ENCODE peak calls at places on chromosomes 3 and 15, in four cellular contexts. K is mammary epithelial cell, N is A549, P is choroid plexus epithelial cell. Y is an unnamed sample.
A peak's percentile ranks its signal among the peaks of the same experiment; 100 is the strongest.

GRCh38 chr3:40971191-40972168 is 227.8 kb upstream of the CTNNB1 start:
- DNase-seq in K (peak; percentile 99), P (peak; percentile 100), N (peak; percentile 94), Y (peak; percentile 56)

GRCh38 chr3:156633335-156633734 is 41.1 kb upstream of the TIPARP start:
- DNase-seq in K (no peak), N (no peak), P (peak; percentile 75), Y (peak; percentile 91)

GRCh38 chr3:115683773-115684172 is 60.5 kb downstream of the GAP43 start:
- DNase-seq in P (no peak), K (no peak), N (no peak), Y (no peak)

GRCh38 chr3:164604687-164605086 is 473.6 kb downstream of the SI start:
- DNase-seq in P (no peak), K (no peak), N (no peak), Y (no peak)

GRCh38 chr15:100998630-100999029 is 79.5 kb downstream of the LRRK1 start:
- DNase-seq in P (no peak), N (no peak), K (no peak), Y (no peak)

GRCh38 chr15:76368135-76368588 is 31.6 kb downstream of the ISL2 start:
- DNase-seq in N (no peak), K (no peak), P (no peak), Y (no peak)

GRCh38 chr3:80086426-80086825 is 318.6 kb upstream of the ROBO1 start:
- DNase-seq in P (no peak), K (no peak), N (no peak), Y (no peak)

GRCh38 chr3:37996785-37997301 is 6.3 kb downstream of the VILL start:
- DNase-seq in K (peak; percentile 75), P (peak; percentile 89), N (peak; percentile 86), Y (peak; percentile 66)

GRCh38 chr3:121269389-121269788 is 276.4 kb downstream of the POLQ start:
- DNase-seq in K (no peak), N (no peak), P (no peak), Y (no peak)

GRCh38 chr15:39127925-39128617 is 452.8 kb upstream of the THBS1 start:
- DNase-seq in N (peak; percentile 96), K (peak; percentile 82), P (peak; percentile 94), Y (peak; percentile 88)

GRCh38 chr3:163547045-163547692 is 1531.1 kb downstream of the SI start:
- DNase-seq in P (no peak), K (no peak), N (no peak), Y (no peak)

GRCh38 chr15:60115579-60116415 is 111.7 kb downstream of the FOXB1 start:
- DNase-seq in P (peak; percentile 27), N (no peak), K (peak; percentile 36), Y (no peak)

GRCh38 chr15:28012231-28012630 is 86.9 kb downstream of the OCA2 start:
- DNase-seq in P (no peak), N (no peak), K (no peak), Y (no peak)

GRCh38 chr15:64558460-64559179 is 98.2 kb downstream of the ZNF609 start:
- DNase-seq in P (no peak), N (no peak), K (no peak), Y (no peak)

GRCh38 chr3:141815667-141816066 is 52.5 kb downstream of the GRK7 start:
- DNase-seq in K (no peak), N (no peak), P (no peak), Y (no peak)

GRCh38 chr3:195546130-195546560 is 3.0 kb upstream of the PPP1R2 start:
- DNase-seq in P (peak; percentile 65), K (peak; percentile 96), N (peak; percentile 60), Y (peak; percentile 86)

GRCh38 chr3:175129126-175129525 is 270.0 kb downstream of the NAALADL2 start:
- DNase-seq in K (peak; percentile 55), N (no peak), P (no peak), Y (no peak)

GRCh38 chr3:142649996-142650693 is 54.0 kb downstream of the PLS1 start:
- DNase-seq in P (peak; percentile 45), N (no peak), K (no peak), Y (no peak)

GRCh38 chr3:196686436-196686835 is 25.6 kb downstream of the CEP19 start:
- DNase-seq in N (no peak), P (peak; percentile 59), K (no peak), Y (no peak)

GRCh38 chr3:123096701-123097100 is 29.9 kb downstream of the PDIA5 start:
- DNase-seq in K (no peak), P (peak; percentile 50), N (no peak), Y (peak; percentile 75)

GRCh38 chr3:12994357-12994606 is 78.9 kb downstream of the IQSEC1 start:
- DNase-seq in P (no peak), K (no peak), N (peak; percentile 21), Y (peak; percentile 37)

GRCh38 chr3:38604246-38604645 is 45.2 kb downstream of the SCN5A start:
- DNase-seq in N (no peak), K (no peak), P (no peak), Y (no peak)

GRCh38 chr3:113695426-113695817 is 1.0 kb downstream of the USF3 start:
- DNase-seq in P (peak; percentile 50), K (no peak), N (no peak), Y (peak; percentile 41)

GRCh38 chr15:52857937-52858336 is 67.8 kb upstream of the ONECUT1 start:
- DNase-seq in P (peak; percentile 9), K (peak; percentile 3), N (peak; percentile 13), Y (no peak)

GRCh38 chr3:150995510-150995909 is 23.0 kb upstream of the CLRN1 start:
- DNase-seq in K (no peak), N (no peak), P (no peak), Y (no peak)

GRCh38 chr3:124562769-124563168 is 167.5 kb upstream of the UMPS start:
- DNase-seq in N (no peak), P (no peak), K (no peak), Y (no peak)

GRCh38 chr15:60223161-60223560 is 174.6 kb downstream of the ANXA2 start:
- DNase-seq in P (no peak), K (no peak), N (no peak), Y (no peak)

GRCh38 chr15:25175789-25176615 is 221.2 kb downstream of the SNRPN start:
- DNase-seq in P (no peak), N (no peak), K (no peak), Y (no peak)

GRCh38 chr3:189386739-189387138 is 215.0 kb downstream of the TPRG1 start:
- DNase-seq in P (no peak), K (no peak), N (no peak), Y (no peak)

GRCh38 chr3:54963621-54964020 is 35.8 kb upstream of the LRTM1 start:
- DNase-seq in K (no peak), N (no peak), P (no peak), Y (no peak)

GRCh38 chr3:403826-404225 is 207.3 kb downstream of the CHL1 start:
- DNase-seq in N (no peak), P (no peak), K (no peak), Y (no peak)

GRCh38 chr15:101252836-101253235 is 988 bp upstream of the CHSY1 start:
- DNase-seq in P (no peak), K (no peak), N (no peak), Y (no peak)

GRCh38 chr15:78298983-78299301 is 467 bp downstream of the SKIC8 start:
- DNase-seq in N (no peak), P (peak; percentile 48), K (no peak), Y (peak; percentile 38)

GRCh38 chr15:62739082-62739481 is 303.5 kb upstream of the TPM1 start:
- DNase-seq in N (peak; percentile 51), P (no peak), K (peak; percentile 97), Y (peak; percentile 45)

GRCh38 chr3:56467801-56468183 is 475 bp downstream of the ERC2 start:
- DNase-seq in K (no peak), P (no peak), N (no peak), Y (no peak)

GRCh38 chr3:171967137-171967783 is 72.1 kb upstream of the FNDC3B start:
- DNase-seq in P (peak; percentile 72), N (peak; percentile 92), K (peak; percentile 62), Y (peak; percentile 94)

GRCh38 chr3:107208100-107208499 is 169.1 kb upstream of the CCDC54 start:
- DNase-seq in K (peak; percentile 93), P (peak; percentile 99), N (peak; percentile 49), Y (peak; percentile 97)

GRCh38 chr3:194142156-194142910 is 6.4 kb downstream of the HES1 start:
- DNase-seq in N (no peak), P (peak; percentile 71), K (no peak), Y (no peak)
- H3K4me3 ChIP-seq in N (peak overlapping the region; percentile 47), P (no peak overlapping the region), K (no peak overlapping the region), Y (peak overlapping the region; percentile 42)

DNA sequence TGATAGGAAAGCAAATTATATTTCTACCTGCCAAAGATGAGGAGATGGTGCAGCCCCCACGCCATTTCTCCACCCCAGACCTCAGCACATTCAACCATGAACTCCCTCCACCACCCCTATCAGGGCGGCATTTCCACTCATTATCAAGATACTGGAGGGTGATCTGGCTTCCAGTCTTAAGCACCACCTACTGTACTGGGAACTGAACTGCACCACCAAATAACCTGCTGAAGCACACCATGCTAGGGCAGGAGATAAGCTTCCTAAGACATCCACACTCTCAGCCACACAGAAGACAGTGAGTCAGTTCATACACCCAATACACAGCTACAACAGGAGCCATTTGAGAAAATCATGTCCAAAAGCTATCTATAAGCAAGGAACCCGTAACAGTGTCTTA is 98.8 kb downstream of the FGF7 start:
- DNase-seq in P (peak; percentile 65), K (peak; percentile 29), N (peak; percentile 5), Y (peak; percentile 18)
- TF ChIP-seq CTCF in P (peak; percentile 63), K (peak; percentile 26), N (no peak), Y (no peak)

GRCh38 chr3:70981252-70981933 is 602.1 kb downstream of the FOXP1 start:
- DNase-seq in N (no peak), P (no peak), K (no peak), Y (no peak)

GRCh38 chr3:70979983-70980645 is 603.4 kb downstream of the FOXP1 start:
- DNase-seq in K (no peak), P (no peak), N (no peak), Y (no peak)

GRCh38 chr3:70982700-70983140 is 600.8 kb downstream of the FOXP1 start:
- DNase-seq in K (peak; percentile 97), P (peak; percentile 87), N (peak; percentile 66), Y (peak; percentile 89)

GRCh38 chr3:70980646-70981031 is 602.9 kb downstream of the FOXP1 start:
- DNase-seq in K (no peak), N (no peak), P (peak; percentile 71), Y (no peak)

DNA sequence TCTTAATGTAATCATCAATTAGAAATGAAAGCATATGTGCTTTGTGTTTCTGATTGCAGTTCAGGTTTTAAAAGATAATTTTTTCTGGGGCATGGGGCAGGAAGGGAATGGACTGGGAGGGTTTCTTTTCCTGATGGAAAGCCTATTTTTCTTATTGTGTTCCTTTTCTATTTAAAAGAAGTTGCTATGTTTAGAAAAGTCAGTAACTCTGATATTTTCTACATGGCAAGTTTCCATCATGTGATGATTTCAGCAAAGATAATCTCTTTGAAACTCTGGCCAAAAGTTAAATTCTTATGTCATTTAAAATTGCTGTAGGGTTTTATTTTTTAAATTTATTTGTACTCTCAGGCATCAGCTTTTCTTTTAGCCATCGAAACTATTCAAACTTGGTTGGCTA is 601.3 kb downstream of the FOXP1 start:
- DNase-seq in K (no peak), N (no peak), P (peak; percentile 73), Y (no peak)
- H3K4me3 ChIP-seq in K (no peak overlapping the region), N (no peak overlapping the region), P (no peak overlapping the region), Y (no peak overlapping the region)

DNA sequence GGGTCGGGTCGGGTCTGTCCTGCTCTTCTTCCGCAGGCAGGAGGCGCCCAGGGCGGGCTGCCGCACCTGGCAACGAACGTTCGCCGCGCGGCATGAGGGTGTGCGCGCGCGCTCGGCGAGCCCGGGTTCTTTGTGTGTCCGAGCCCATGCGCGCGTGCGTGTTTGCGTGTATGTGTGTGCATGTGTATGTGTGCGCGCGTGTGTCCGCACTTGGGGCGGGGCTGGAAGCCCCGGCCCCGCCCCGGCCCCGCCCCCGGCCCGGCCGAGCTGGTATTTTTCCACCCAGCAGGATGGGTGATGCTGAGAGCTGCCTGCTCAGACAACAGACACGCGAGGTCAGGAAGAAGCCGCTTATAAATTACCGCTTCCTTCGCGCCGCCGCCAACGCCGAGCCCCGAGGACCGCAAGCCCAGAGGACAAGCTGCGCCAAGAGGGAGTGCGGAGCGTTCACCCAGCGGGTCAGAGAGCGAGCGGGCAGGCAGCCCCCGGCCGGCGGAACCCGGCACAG is at the start of gene SLC6A6:
- DNase-seq in N (peak; percentile 97), K (peak; percentile 96), P (peak; percentile 93), Y (peak; percentile 95)
- TF ChIP-seq CTCF in N (no peak), K (peak; percentile 25), P (peak; percentile 53), Y (peak; percentile 27)

Y was measured in foreskin fibroblast.